ENCODE peak calls at places on chromosomes 3 and 15, in ten cellular contexts. N is lower leg skin, A is IMR-90, R is A549, S is H54, J is esophagus squamous epithelium, U is ovary, X is HCT116, M is GM12892, Q is transverse colon. B is an unnamed sample.

GRCh38 chr15:68806220-68807105 is 14.2 kb downstream of the ANP32A start:
- DNase-seq in Q (peak), N (peak), U (no peak), J (no peak), A (no peak), R (no peak), S (no peak), X (no peak), M (no peak), B (peak)

GRCh38 chr3:107421170-107421792 is 44.0 kb downstream of the CCDC54 start:
- DNase-seq in Q (no peak), X (peak), S (peak), R (peak), M (no peak), J (no peak), U (no peak), N (no peak), A (peak), B (no peak)

GRCh38 chr15:58608711-58609110 is 140.8 kb downstream of the ADAM10 start:
- DNase-seq in X (no peak), J (no peak), S (no peak), A (peak), M (no peak), N (no peak), R (no peak), Q (no peak), U (no peak), B (no peak)

GRCh38 chr15:72599855-72600464 is 54.5 kb upstream of the GOLGA6B start:
- DNase-seq in X (peak), U (no peak), J (no peak), A (peak), S (peak), R (peak), N (no peak), M (no peak), Q (no peak), B (no peak)

GRCh38 chr15:61584410-61584809 is 355.3 kb upstream of the RORA start:
- DNase-seq in U (no peak), N (no peak), J (no peak), Q (no peak), R (no peak), A (no peak), S (no peak), X (no peak), M (no peak), B (no peak)

GRCh38 chr15:82093774-82094211 is 48.0 kb upstream of the MEX3B start:
- DNase-seq in R (peak), N (no peak), U (no peak), A (peak), J (no peak), S (peak), X (no peak), M (no peak), Q (no peak), B (no peak)

GRCh38 chr3:59017617-59017984 is 32.2 kb downstream of the CFAP20DC start:
- DNase-seq in R (no peak), M (no peak), N (no peak), Q (no peak), J (no peak), U (no peak), X (no peak), S (no peak), A (no peak), B (peak)

GRCh38 chr3:62622553-62623174 is 249.3 kb upstream of the FEZF2 start:
- DNase-seq in Q (no peak), J (no peak), X (peak), N (no peak), R (peak), U (no peak), M (no peak), S (no peak), A (peak), B (no peak)

GRCh38 chr3:178170698-178171535 is 365.3 kb upstream of the KCNMB2 start:
- DNase-seq in U (no peak), N (no peak), Q (no peak), M (no peak), A (peak), J (no peak), X (no peak), R (peak), S (no peak), B (no peak)

GRCh38 chr15:67836477-67836876 is 3.4 kb downstream of the RNU6-1 start:
- DNase-seq in S (peak), Q (peak), U (no peak), N (no peak), M (no peak), R (peak), A (peak), X (no peak), J (no peak), B (no peak)

GRCh38 chr3:179962617-179963387 is 73.9 kb downstream of the PEX5L start:
- DNase-seq in N (no peak), A (no peak), R (no peak), J (no peak), X (no peak), Q (no peak), S (no peak), U (no peak), M (no peak), B (no peak)

GRCh38 chr3:15647629-15648167 is 46.2 kb downstream of the BTD start:
- DNase-seq in X (no peak), S (peak), M (peak), U (no peak), N (no peak), J (no peak), R (no peak), Q (peak), A (peak), B (no peak)

GRCh38 chr3:13256845-13257244 is 163.3 kb downstream of the NUP210 start:
- DNase-seq in A (no peak), N (no peak), S (no peak), Q (no peak), M (no peak), U (no peak), J (no peak), X (no peak), R (no peak), B (no peak)

GRCh38 chr15:76174654-76175053 is 114.9 kb downstream of the TMEM266 start:
- DNase-seq in Q (no peak), X (no peak), S (no peak), U (no peak), R (no peak), J (no peak), N (no peak), M (no peak), A (no peak), B (no peak)

GRCh38 chr3:178966299-178967183 is 105.1 kb downstream of the ZMAT3 start:
- DNase-seq in X (peak), S (peak), Q (no peak), R (peak), U (no peak), J (no peak), A (peak), N (no peak), M (no peak), B (no peak)

GRCh38 chr3:179196098-179196497 is 47.9 kb downstream of the PIK3CA start:
- DNase-seq in U (no peak), M (no peak), J (no peak), R (no peak), N (no peak), X (no peak), A (peak), Q (no peak), S (peak), B (no peak)

GRCh38 chr3:148950806-148951205 is 40.5 kb upstream of the GYG1 start:
- DNase-seq in N (no peak), Q (no peak), J (no peak), M (no peak), U (no peak), A (peak), S (no peak), X (peak), R (peak), B (no peak)

GRCh38 chr3:133038731-133039398 is 674 bp downstream of the TMEM108 start:
- DNase-seq in M (no peak), U (no peak), Q (no peak), R (no peak), X (no peak), S (no peak), J (no peak), A (no peak), N (peak), B (peak)

GRCh38 chr3:133037440-133037839 is 751 bp upstream of the TMEM108 start:
- DNase-seq in R (no peak), U (no peak), Q (no peak), X (no peak), N (no peak), J (no peak), M (no peak), A (no peak), S (no peak), B (no peak)

GRCh38 chr3:133040696-133041523 is 2.7 kb downstream of the TMEM108 start:
- DNase-seq in N (peak), U (no peak), M (no peak), R (peak), S (peak), A (peak), Q (peak), X (peak), J (no peak), B (peak)

GRCh38 chr3:133041524-133041829 is 3.3 kb downstream of the TMEM108 start:
- DNase-seq in X (no peak), R (no peak), S (no peak), Q (no peak), M (no peak), A (no peak), J (no peak), N (no peak), U (no peak), B (no peak)

GRCh38 chr3:133038089-133038730 is at the start of gene TMEM108:
- DNase-seq in M (no peak), Q (peak), N (peak), S (no peak), R (peak), J (no peak), U (no peak), X (no peak), A (peak), B (peak)
- TF ChIP-seq POLR2A in M (no peak), Q (no peak), N (no peak), S (no peak), R (no peak), J (no peak), U (no peak), X (no peak), A (no peak), B (no peak)

GRCh38 chr3:184298759-184299487 is at the start of gene PSMD2:
- DNase-seq in S (peak), N (peak), X (peak), A (peak), M (peak), J (peak), R (peak), U (peak), Q (peak), B (peak)
- TF ChIP-seq POLR2A in S (peak), N (no peak), X (peak), A (peak), M (peak), J (no peak), R (peak), U (peak), Q (peak), B (peak)

DNA sequence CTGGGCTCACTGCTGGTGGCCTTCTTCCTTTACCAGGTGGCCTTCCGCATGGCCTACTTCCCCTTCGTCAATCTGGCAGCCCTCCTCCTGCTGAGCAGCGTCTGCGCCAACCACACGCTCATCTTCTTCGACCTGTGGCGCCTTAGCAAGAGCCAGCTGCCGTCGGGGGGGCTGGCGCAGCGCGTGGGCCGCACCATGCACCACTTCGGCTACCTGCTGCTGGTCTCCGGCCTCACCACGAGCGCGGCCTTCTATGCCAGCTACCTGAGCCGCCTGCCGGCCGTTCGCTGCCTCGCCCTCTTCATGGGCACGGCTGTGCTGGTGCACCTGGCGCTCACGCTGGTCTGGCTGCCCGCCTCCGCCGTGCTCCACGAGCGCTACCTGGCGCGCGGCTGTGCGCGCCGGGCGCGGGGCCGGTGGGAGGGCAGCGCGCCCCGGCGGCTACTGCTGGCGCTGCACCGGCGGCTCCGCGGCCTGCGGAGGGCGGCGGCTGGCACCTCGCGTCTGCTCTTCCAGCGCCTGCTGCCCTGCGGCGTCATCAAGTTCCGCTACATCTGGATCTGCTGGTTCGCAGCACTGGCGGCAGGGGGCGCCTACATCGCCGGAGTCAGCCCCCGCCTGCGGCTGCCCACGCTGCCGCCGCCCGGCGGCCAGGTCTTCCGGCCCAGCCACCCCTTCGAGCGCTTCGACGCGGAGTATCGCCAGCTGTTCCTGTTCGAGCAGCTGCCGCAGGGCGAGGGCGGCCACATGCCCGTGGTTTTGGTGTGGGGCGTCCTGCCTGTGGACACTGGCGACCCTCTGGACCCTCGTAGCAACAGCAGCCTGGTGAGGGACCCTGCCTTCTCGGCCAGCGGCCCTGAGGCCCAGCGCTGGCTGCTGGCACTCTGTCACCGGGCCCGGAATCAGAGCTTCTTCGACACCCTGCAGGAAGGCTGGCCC is 9.9 kb downstream of the DISP2 start:
- DNase-seq in N (peak), U (peak), S (peak), X (peak), Q (peak), M (peak), A (peak), R (peak), J (no peak), B (peak)
- TF ChIP-seq POLR2A in N (no peak), U (no peak), S (no peak), X (no peak), Q (no peak), M (no peak), A (no peak), R (no peak), J (no peak), B (no peak)

DNA sequence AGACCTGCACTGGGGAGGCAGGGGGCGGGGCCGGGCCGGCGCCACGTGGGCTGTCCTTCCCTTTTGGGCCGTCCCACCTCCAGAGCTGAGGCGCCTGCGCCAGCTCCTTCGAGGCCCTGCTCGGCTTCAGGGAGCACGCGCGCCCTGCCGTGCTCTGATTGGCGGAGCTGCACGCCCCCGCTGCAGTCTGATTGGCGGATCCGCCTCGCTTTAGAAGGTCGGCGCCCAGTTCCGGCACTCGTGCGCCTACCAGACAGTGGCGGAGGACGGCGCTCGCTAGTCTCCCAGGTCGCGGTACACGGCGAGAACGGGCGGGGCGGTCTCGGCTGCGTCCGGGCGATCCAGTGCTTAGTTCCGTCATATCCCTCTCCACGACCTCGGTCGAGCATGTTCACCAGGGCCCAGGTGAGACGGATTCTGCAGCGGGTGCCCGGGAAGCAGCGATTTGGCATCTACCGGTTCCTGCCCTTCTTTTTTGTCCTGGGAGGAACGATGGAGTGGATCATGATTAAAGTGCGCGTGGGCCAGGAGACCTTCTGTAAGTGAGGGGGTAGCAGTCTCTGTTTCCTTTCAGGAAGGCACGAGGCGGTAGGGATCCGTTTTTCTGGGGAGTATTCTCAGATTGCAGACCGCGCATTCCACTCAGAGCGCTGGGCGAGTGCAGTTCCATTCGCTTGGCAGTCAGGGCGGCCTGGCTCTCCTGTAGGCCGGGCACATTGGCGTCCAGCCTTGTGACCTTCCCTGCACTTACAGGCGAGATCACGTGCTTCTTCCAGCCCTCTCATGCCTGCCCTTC is at the start of gene UQCC5:
- DNase-seq in U (peak), J (peak), Q (peak), R (peak), S (peak), X (peak), M (peak), N (peak), A (peak), B (peak)
- TF ChIP-seq POLR2A in U (peak), J (no peak), Q (peak), R (peak), S (peak), X (peak), M (peak), N (peak), A (peak), B (peak)

GRCh38 chr3:185824051-185824466 is 783 bp downstream of the IGF2BP2 start:
- DNase-seq in Q (peak), X (no peak), U (peak), N (peak), A (no peak), J (no peak), R (no peak), M (peak), S (peak), B (peak)
- TF ChIP-seq POLR2A in Q (no peak), X (no peak), U (no peak), N (no peak), A (no peak), J (no peak), R (no peak), M (no peak), S (no peak), B (no peak)

DNA sequence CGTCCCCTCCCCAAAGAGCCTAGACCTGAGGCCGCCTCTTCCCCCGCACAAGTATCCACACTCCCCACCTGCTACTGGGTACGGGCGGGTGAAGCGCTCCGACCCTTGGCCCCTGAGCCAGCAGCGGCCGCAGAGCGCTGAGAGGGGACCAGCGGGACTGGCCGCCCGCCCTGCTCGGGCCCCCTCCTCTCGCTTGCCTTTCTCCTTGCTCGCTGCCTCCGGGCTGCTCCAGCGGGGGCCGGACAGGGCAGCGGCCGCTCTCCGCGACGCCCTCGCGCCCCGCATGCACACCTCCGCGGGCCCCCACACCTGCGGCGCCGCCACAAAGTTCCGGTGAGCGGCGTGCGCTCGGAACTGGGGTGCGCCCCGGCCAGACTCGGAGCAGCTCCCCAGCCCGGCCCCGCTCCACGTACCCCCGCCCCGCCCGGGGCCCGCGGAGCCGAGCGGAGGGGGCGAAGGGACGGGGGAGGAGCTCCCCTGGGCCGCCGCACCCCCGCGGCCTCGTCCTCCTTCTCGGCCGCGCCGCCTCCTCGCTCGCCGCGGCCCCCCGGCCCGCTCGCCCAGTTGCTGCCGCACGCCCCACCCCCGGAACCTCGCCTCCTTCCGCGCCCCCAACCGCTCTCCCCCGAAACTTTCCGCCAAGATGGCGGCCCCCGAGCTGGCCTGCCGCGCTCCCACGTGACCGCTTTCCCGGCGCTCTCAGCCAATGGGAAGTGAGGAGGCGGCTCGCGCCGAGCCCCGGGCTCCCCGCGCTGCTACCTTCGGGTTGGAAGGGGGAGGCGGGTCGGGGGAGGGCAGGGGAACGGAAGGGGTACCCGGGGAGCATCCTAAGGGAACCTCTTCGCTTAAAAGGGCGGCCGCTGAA is 704 bp downstream of the DLG1 start:
- DNase-seq in U (peak), S (peak), M (peak), X (peak), J (peak), R (peak), Q (peak), A (peak), N (peak), B (peak)
- TF ChIP-seq POLR2A in U (no peak), S (peak), M (no peak), X (no peak), J (no peak), R (peak), Q (peak), A (peak), N (no peak), B (no peak)

GRCh38 chr3:217436-217835 is 20.9 kb downstream of the CHL1 start:
- DNase-seq in R (no peak), S (no peak), M (no peak), X (no peak), A (no peak), U (no peak), J (no peak), Q (no peak), N (no peak), B (no peak)
- TF ChIP-seq POLR2A in R (no peak), S (no peak), M (no peak), X (no peak), A (no peak), U (no peak), J (no peak), Q (no peak), N (no peak), B (no peak)

DNA sequence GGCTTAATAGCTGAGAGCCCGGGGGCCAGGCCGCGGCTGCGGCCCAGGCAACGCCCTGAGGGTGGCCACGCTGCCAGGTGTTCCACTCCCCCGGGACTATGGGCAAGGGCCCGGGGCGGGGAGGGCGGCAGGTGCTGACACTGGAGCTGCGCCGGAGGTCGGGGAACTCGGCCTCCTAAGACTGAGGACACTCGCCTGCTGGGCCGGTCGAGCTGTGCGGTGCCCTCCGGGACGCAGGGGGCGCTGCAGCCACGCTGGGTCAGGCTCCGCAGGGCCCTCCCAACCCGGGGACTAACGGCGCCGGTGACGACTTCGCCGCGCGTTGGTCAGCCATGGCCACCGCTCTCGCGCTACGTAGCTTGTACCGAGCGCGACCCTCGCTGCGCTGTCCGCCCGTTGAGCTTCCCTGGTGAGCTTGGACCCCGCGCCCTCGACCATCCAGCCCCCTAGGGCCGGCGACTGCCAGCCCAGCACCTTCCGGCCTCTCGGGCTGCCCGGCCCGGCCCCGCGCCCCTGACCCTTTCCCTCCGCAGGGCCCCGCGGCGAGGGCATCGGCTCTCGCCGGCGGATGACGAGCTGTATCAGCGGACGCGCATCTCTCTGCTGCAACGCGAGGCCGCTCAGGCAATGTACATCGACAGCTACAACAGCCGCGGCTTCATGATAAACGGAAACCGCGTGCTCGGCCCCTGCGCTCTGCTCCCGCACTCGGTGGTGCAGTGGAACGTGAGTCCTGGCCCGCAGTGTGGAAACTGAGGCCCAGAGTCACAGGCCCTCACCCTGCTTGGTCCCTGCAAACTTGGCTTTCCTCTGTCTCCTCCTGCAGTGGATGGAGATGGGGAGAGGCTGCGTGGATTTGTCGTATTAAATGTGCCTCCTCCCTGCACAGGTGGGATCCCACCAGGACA is at the start of gene NDUFAF3:
- DNase-seq in A (peak), M (peak), U (peak), X (peak), R (peak), J (peak), Q (peak), S (peak), N (peak), B (peak)
- TF ChIP-seq POLR2A in A (peak), M (peak), U (peak), X (peak), R (peak), J (no peak), Q (peak), S (peak), N (peak), B (peak)

B was measured in right lobe of liver.